ENCODE peak calls at places on chromosomes 7 and 10, in five cellular contexts. O is prostate gland, K is adrenal gland, R is HepG2, P is tibial nerve. E is an unnamed sample.

GRCh38 chr7:147483634-147484292 is 1106.8 kb upstream of the C7orf33 start:
- DNase-seq in O (no peak), K (no peak), R (no peak), P (no peak), E (no peak)

GRCh38 chr7:100654908-100655831 is 1.1 kb downstream of the ACTL6B start:
- DNase-seq in O (no peak), K (no peak), R (no peak), P (no peak), E (no peak)

GRCh38 chr7:55474944-55475911 is 97.1 kb downstream of the VOPP1 start:
- DNase-seq in O (no peak), K (peak; percentile 4), R (no peak), P (no peak), E (no peak)

GRCh38 chr7:111364413-111364812 is 197.9 kb downstream of the IMMP2L start:
- DNase-seq in O (no peak), K (no peak), R (no peak), P (no peak), E (no peak)

GRCh38 chr7:87312215-87312865 is 33.1 kb upstream of the CROT start:
- DNase-seq in O (peak; percentile 53), K (peak; percentile 72), R (peak; percentile 56), P (peak; percentile 38), E (peak; percentile 58)

GRCh38 chr7:964401-965231 is 10.1 kb upstream of the ADAP1 start:
- DNase-seq in O (no peak), K (peak; percentile 83), R (peak; percentile 64), P (peak; percentile 27), E (peak; percentile 66)

GRCh38 chr10:36676321-36677169 is 448.9 kb upstream of the ANKRD30A start:
- DNase-seq in O (no peak), K (no peak), R (no peak), P (no peak), E (no peak)

GRCh38 chr7:28758186-28758585 is 199.9 kb downstream of the TRIL start:
- DNase-seq in O (no peak), K (no peak), R (no peak), P (no peak), E (no peak)

GRCh38 chr7:94401411-94401810 is 6.7 kb downstream of the COL1A2 start:
- DNase-seq in O (no peak), K (no peak), R (no peak), P (no peak), E (no peak)

GRCh38 chr7:66224171-66224773 is 19.1 kb downstream of the TPST1 start:
- DNase-seq in O (no peak), K (no peak), R (no peak), P (no peak), E (no peak)

GRCh38 chr7:2105917-2106316 is 126.8 kb downstream of the MAD1L1 start:
- DNase-seq in O (no peak), K (no peak), R (no peak), P (no peak), E (no peak)

GRCh38 chr10:8444630-8445029 is 390.1 kb downstream of the GATA3 start:
- DNase-seq in O (no peak), K (no peak), R (no peak), P (no peak), E (no peak)
- TF ChIP-seq CTCF in O (no peak), K (no peak), R (peak; percentile 14), P (no peak), E (no peak)

DNA sequence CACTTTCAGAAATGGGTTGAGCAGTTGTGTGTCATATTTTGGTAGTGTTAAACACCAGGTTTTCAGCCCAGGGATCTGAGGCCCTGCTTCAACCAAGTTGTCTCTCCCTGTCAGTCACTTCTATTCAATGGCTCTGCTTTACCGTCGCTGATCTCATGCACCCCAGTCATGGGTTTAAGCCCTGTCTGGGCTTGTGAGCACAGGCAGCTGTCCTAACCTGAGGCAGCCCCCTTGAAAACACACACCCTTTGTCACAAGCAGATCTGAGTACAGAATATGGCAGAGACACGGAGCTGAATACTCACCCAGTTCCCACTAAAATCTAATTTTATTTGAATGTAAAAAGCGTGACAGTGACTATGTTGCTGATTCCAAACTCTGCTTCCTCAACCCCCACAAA is 110.6 kb upstream of the GLI3 start:
- DNase-seq in O (no peak), K (no peak), R (no peak), P (no peak), E (no peak)
- TF ChIP-seq POLR2A in O (no peak), K (no peak), R (no peak), P (no peak), E (no peak)

GRCh38 chr10:95443636-95444035 is 117.5 kb downstream of the SORBS1 start:
- DNase-seq in O (no peak), K (no peak), R (peak; percentile 60), P (no peak), E (no peak)
- TF ChIP-seq CTCF in O (no peak), K (no peak), R (no peak), P (no peak), E (no peak)

GRCh38 chr10:131900350-131901152 is at the start of gene PPP2R2D:
- DNase-seq in O (peak; percentile 95), K (peak; percentile 94), R (peak; percentile 87), P (peak; percentile 87), E (peak; percentile 95)
- TF ChIP-seq POLR2A in O (peak; percentile 84), K (peak; percentile 71), R (peak; percentile 84), P (peak; percentile 57), E (peak; percentile 50)

DNA sequence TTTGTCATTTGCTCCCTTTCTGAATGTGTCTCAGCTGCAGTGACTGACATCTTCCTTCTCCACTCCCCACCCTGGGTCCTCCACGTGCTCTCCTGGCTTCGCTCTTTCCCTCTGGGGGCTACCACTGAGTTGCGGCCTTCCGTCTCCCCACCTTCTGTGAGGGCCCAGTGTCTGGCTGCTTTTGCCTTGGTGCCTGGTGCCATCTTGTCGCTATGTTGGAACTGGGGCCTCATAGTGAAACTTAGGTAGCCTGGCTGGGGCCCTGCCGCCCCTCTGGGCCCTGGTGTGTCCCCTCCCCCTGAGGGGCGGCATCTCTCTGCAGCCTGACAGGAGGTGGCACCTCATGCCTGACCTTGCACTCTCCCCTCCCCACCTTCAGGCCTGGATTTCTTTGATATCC is 144.1 kb downstream of the ANLN start:
- DNase-seq in O (no peak), K (no peak), R (no peak), P (no peak), E (no peak)
- TF ChIP-seq CTCF in O (no peak), K (no peak), R (no peak), P (no peak), E (no peak)

GRCh38 chr7:117014099-117014656 is 60.9 kb downstream of the ST7 start:
- DNase-seq in O (no peak), K (no peak), R (no peak), P (no peak), E (no peak)

GRCh38 chr7:117009705-117010361 is 56.5 kb downstream of the ST7 start:
- DNase-seq in O (no peak), K (no peak), R (no peak), P (no peak), E (no peak)

GRCh38 chr7:117012284-117013174 is 59.2 kb downstream of the ST7 start:
- DNase-seq in O (no peak), K (no peak), R (peak; percentile 22), P (no peak), E (no peak)

GRCh38 chr7:117010375-117011133 is 57.3 kb downstream of the ST7 start:
- DNase-seq in O (no peak), K (no peak), R (no peak), P (no peak), E (no peak)

DNA sequence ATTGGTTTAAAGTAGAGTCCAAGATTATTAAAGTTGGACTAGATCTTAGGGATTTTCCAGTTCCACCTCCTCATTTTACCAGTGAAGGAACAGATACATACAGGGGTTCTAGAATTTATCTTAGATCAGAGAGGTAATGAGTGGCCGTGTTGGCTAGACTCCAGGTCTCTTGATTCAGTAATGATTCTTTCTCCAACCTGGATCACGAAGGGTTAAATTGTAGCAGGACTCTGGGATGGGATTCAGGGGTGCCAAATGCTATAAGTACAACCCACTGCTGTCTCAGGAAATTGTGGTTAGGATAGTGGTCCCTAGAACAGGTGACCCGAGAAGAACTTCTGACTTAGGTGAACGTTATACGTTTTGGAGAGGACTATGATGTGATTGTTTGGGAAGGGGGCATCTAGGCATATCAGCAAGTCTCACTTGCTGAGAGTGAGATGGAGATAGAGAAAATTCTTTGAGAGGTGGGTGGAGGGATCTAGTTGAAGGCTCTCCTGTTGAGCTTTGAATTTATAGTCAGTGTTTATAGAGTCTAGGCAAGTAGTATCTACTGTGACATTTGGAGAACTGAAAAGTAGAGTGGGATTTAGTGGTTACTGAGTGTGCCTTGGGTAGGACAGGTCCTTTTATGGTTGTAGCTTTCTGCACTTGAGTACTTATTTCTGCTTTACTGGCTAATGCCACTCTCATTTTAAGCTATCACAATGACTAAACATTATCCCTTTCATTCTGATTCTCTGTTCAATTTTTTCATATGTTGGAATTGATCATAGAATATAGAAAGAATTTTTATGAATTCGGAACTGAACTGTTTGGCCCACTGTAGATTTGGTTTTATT is 58.3 kb downstream of the ST7 start:
- DNase-seq in O (no peak), K (no peak), R (no peak), P (no peak), E (no peak)
- TF ChIP-seq POLR2A in O (no peak), K (no peak), R (no peak), P (no peak), E (no peak)

GRCh38 chr7:33059635-33060034 is 2.9 kb downstream of the NT5C3A start:
- DNase-seq in O (no peak), K (no peak), R (no peak), P (no peak), E (no peak)

GRCh38 chr7:33065981-33066380 is 3.4 kb upstream of the NT5C3A start:
- DNase-seq in O (no peak), K (no peak), R (no peak), P (no peak), E (no peak)

GRCh38 chr7:33061282-33061928 is 1.2 kb downstream of the NT5C3A start:
- DNase-seq in O (no peak), K (no peak), R (no peak), P (no peak), E (no peak)

GRCh38 chr7:33062782-33063443 is 337 bp upstream of the NT5C3A start:
- DNase-seq in O (peak; percentile 90), K (peak; percentile 93), R (peak; percentile 90), P (peak; percentile 83), E (peak; percentile 95)

GRCh38 chr7:33062023-33062781 is at the start of gene NT5C3A:
- DNase-seq in O (peak; percentile 20), K (peak; percentile 39), R (no peak), P (peak; percentile 8), E (no peak)
- TF ChIP-seq CTCF in O (no peak), K (no peak), R (no peak), P (no peak), E (no peak)

E was measured in ovary.